ENCODE peak calls at places on chromosome 7, in five cellular contexts. K is HL-60, X is COR-L47, B is A549, N is hepatocyte. I is an unnamed sample.

GRCh38 chr7:29319719-29320521 is 125.3 kb downstream of the CHN2 start:
- DNase-seq in B (no peak), X (no peak), N (no peak), K (peak; percentile 17), I (no peak)

GRCh38 chr7:52085610-52086009 is 769.0 kb upstream of the COBL start:
- DNase-seq in K (no peak), N (no peak), X (no peak), B (no peak), I (no peak)

GRCh38 chr7:77202544-77202976 is 2.9 kb upstream of the FGL2 start:
- DNase-seq in B (no peak), N (no peak), K (no peak), X (no peak), I (no peak)

GRCh38 chr7:4144171-4144701 is 537.9 kb upstream of the FOXK1 start:
- DNase-seq in K (no peak), X (no peak), N (no peak), B (no peak), I (no peak)

GRCh38 chr7:3439333-3440030 is 138.4 kb downstream of the SDK1 start:
- DNase-seq in K (no peak), X (no peak), N (peak; percentile 50), B (peak; percentile 63), I (peak; percentile 72)

GRCh38 chr7:50362712-50363282 is 58.3 kb downstream of the IKZF1 start:
- DNase-seq in X (no peak), B (no peak), K (no peak), N (no peak), I (no peak)

GRCh38 chr7:143177374-143178119 is 5.7 kb upstream of the TAS2R39 start:
- DNase-seq in B (no peak), K (no peak), X (no peak), N (no peak), I (no peak)

GRCh38 chr7:2876031-2876862 is 32.1 kb upstream of the GNA12 start:
- DNase-seq in K (no peak), B (peak; percentile 26), N (no peak), X (peak; percentile 88), I (peak; percentile 93)

GRCh38 chr7:922334-923107 is 32.0 kb downstream of the ADAP1 start:
- DNase-seq in B (no peak), X (no peak), N (no peak), K (no peak), I (no peak)

GRCh38 chr7:99365318-99366141 is 9.0 kb upstream of the ARPC1B start:
- DNase-seq in X (peak; percentile 14), N (peak; percentile 48), B (peak; percentile 45), K (no peak), I (peak; percentile 55)

GRCh38 chr7:20454202-20454601 is 123.5 kb downstream of the ITGB8 start:
- DNase-seq in K (no peak), B (no peak), X (no peak), N (no peak), I (no peak)

GRCh38 chr7:15461576-15461975 is 100.2 kb downstream of the AGMO start:
- DNase-seq in B (peak; percentile 9), X (no peak), K (no peak), N (peak; percentile 4), I (peak; percentile 72)

GRCh38 chr7:55464422-55464821 is 99.3 kb downstream of the LANCL2 start:
- DNase-seq in N (no peak), X (no peak), B (no peak), K (no peak), I (peak; percentile 8)

GRCh38 chr7:34928052-34928451 is 109.2 kb downstream of the DPY19L1 start:
- DNase-seq in B (peak; percentile 57), K (no peak), N (peak; percentile 46), X (peak; percentile 22), I (peak; percentile 50)

GRCh38 chr7:136275794-136276193 is 298.6 kb upstream of the MTPN start:
- DNase-seq in K (no peak), B (no peak), X (no peak), N (no peak), I (no peak)

GRCh38 chr7:71972513-71972912 is 439.6 kb downstream of the CALN1 start:
- DNase-seq in X (no peak), N (no peak), B (no peak), K (no peak), I (no peak)